ENCODE peak calls at places on chromosomes 12 and 14, in five cellular contexts. One of them, this sample, is unnamed.
A peak's percentile ranks its signal among the peaks of the same experiment; 100 is the strongest.

GRCh38 chr12:47755655-47756562 is 2.8 kb downstream of the RAPGEF3 start:
- DNase-seq in HepG2: no peak
- DNase-seq in A549: no peak
- DNase-seq in GM12878: peak; percentile 75
- DNase-seq in IMR-90: no peak
- DNase-seq in this sample: no peak

GRCh38 chr12:27291862-27292261 is 40.8 kb upstream of the BMAL2 start:
- DNase-seq in IMR-90: no peak
- DNase-seq in HepG2: peak; percentile 27
- DNase-seq in GM12878: no peak
- DNase-seq in A549: no peak
- DNase-seq in this sample: no peak

GRCh38 chr12:57010627-57011224 is 4.4 kb upstream of the ZBTB39 start:
- DNase-seq in GM12878: no peak
- DNase-seq in HepG2: no peak
- DNase-seq in IMR-90: no peak
- DNase-seq in A549: no peak
- DNase-seq in this sample: no peak

GRCh38 chr14:51430600-51430999 is 190.6 kb downstream of the TMX1 start:
- DNase-seq in HepG2: peak; percentile 10
- DNase-seq in A549: no peak
- DNase-seq in GM12878: no peak
- DNase-seq in IMR-90: no peak
- DNase-seq in this sample: no peak

GRCh38 chr12:65756956-65757511 is 67.2 kb upstream of the HMGA2 start:
- DNase-seq in A549: no peak
- DNase-seq in IMR-90: peak; percentile 16
- DNase-seq in HepG2: no peak
- DNase-seq in GM12878: peak; percentile 87
- DNase-seq in this sample: no peak

GRCh38 chr14:99663716-99664635 is 19.0 kb downstream of the HHIPL1 start:
- DNase-seq in HepG2: no peak
- DNase-seq in IMR-90: no peak
- DNase-seq in A549: no peak
- DNase-seq in GM12878: no peak
- DNase-seq in this sample: no peak

GRCh38 chr12:98653866-98654493 is 8.9 kb downstream of the APAF1 start:
- DNase-seq in A549: peak; percentile 33
- DNase-seq in GM12878: no peak
- DNase-seq in HepG2: peak; percentile 68
- DNase-seq in IMR-90: peak; percentile 70
- DNase-seq in this sample: peak; percentile 61

GRCh38 chr12:109202770-109203169 is 86.4 kb downstream of the ACACB start:
- DNase-seq in IMR-90: no peak
- DNase-seq in GM12878: no peak
- DNase-seq in A549: no peak
- DNase-seq in HepG2: no peak
- DNase-seq in this sample: no peak

GRCh38 chr12:66129934-66130266 is 650 bp downstream of the LLPH start:
- DNase-seq in GM12878: no peak
- DNase-seq in IMR-90: no peak
- DNase-seq in A549: peak; percentile 20
- DNase-seq in HepG2: no peak
- DNase-seq in this sample: peak; percentile 20

GRCh38 chr12:18108611-18109010 is 18.6 kb upstream of the RERGL start:
- DNase-seq in IMR-90: no peak
- DNase-seq in HepG2: peak; percentile 7
- DNase-seq in A549: no peak
- DNase-seq in GM12878: no peak
- DNase-seq in this sample: no peak

GRCh38 chr14:101719708-101720107 is 41.8 kb upstream of the PPP2R5C start:
- DNase-seq in GM12878: no peak
- DNase-seq in HepG2: peak; percentile 33
- DNase-seq in A549: no peak
- DNase-seq in IMR-90: no peak
- DNase-seq in this sample: no peak

GRCh38 chr14:90295870-90296516 is 35.7 kb downstream of the NRDE2 start:
- DNase-seq in GM12878: no peak
- DNase-seq in A549: no peak
- DNase-seq in IMR-90: peak; percentile 67
- DNase-seq in HepG2: no peak
- DNase-seq in this sample: no peak

GRCh38 chr14:85528882-85529585 is 910 bp upstream of the FLRT2 start:
- DNase-seq in A549: no peak
- DNase-seq in IMR-90: peak; percentile 72
- DNase-seq in GM12878: no peak
- DNase-seq in HepG2: no peak
- DNase-seq in this sample: no peak

GRCh38 chr12:3553681-3554546 is 62.9 kb downstream of the PRMT8 start:
- DNase-seq in GM12878: no peak
- DNase-seq in A549: no peak
- DNase-seq in HepG2: no peak
- DNase-seq in IMR-90: no peak
- DNase-seq in this sample: peak; percentile 27

GRCh38 chr12:41604830-41605229 is 416.7 kb downstream of the PDZRN4 start:
- DNase-seq in HepG2: no peak
- DNase-seq in GM12878: no peak
- DNase-seq in A549: no peak
- DNase-seq in IMR-90: no peak
- DNase-seq in this sample: no peak

GRCh38 chr12:119208626-119209061 is 29.9 kb downstream of the HSPB8 start:
- DNase-seq in IMR-90: peak; percentile 38
- DNase-seq in HepG2: peak; percentile 33
- DNase-seq in GM12878: no peak
- DNase-seq in A549: no peak
- DNase-seq in this sample: no peak

GRCh38 chr12:89355243-89356068 is 3.2 kb upstream of the DUSP6 start:
- DNase-seq in A549: peak; percentile 40
- DNase-seq in GM12878: no peak
- DNase-seq in HepG2: peak; percentile 65
- DNase-seq in IMR-90: no peak
- DNase-seq in this sample: peak; percentile 58

GRCh38 chr12:27013606-27014084 is 539 bp downstream of the TM7SF3 start:
- DNase-seq in HepG2: no peak
- DNase-seq in IMR-90: peak; percentile 47
- DNase-seq in A549: peak; percentile 27
- DNase-seq in GM12878: no peak
- DNase-seq in this sample: no peak

GRCh38 chr12:52383331-52383730 is 2.1 kb downstream of the KRT84 start:
- DNase-seq in GM12878: no peak
- DNase-seq in IMR-90: no peak
- DNase-seq in A549: no peak
- DNase-seq in HepG2: no peak
- DNase-seq in this sample: no peak

GRCh38 chr12:10701226-10701681 is 21.9 kb downstream of the YBX3 start:
- DNase-seq in IMR-90: no peak
- DNase-seq in HepG2: no peak
- DNase-seq in GM12878: no peak
- DNase-seq in A549: no peak
- DNase-seq in this sample: no peak

GRCh38 chr12:449203-449602 is 10.5 kb upstream of the B4GALNT3 start:
- DNase-seq in GM12878: no peak
- DNase-seq in A549: no peak
- DNase-seq in IMR-90: no peak
- DNase-seq in HepG2: no peak
- DNase-seq in this sample: no peak

GRCh38 chr12:58341791-58342190 is 400.4 kb downstream of the ATP23 start:
- DNase-seq in GM12878: no peak
- DNase-seq in IMR-90: peak; percentile 93
- DNase-seq in A549: no peak
- DNase-seq in HepG2: no peak
- DNase-seq in this sample: no peak

GRCh38 chr14:56235388-56235787 is 117.2 kb downstream of the PELI2 start:
- DNase-seq in A549: no peak
- DNase-seq in HepG2: no peak
- DNase-seq in GM12878: no peak
- DNase-seq in IMR-90: no peak
- DNase-seq in this sample: no peak

GRCh38 chr14:103702095-103702494 is 13.2 kb downstream of the XRCC3 start:
- DNase-seq in IMR-90: no peak
- DNase-seq in GM12878: no peak
- DNase-seq in A549: no peak
- DNase-seq in HepG2: no peak
- DNase-seq in this sample: no peak

GRCh38 chr12:46887870-46888269 is 62.1 kb upstream of the SLC38A4 start:
- DNase-seq in IMR-90: no peak
- DNase-seq in GM12878: no peak
- DNase-seq in A549: no peak
- DNase-seq in HepG2: no peak
- DNase-seq in this sample: no peak

GRCh38 chr12:124410354-124411175 is 115.7 kb downstream of the RFLNA start:
- DNase-seq in IMR-90: peak; percentile 41
- DNase-seq in GM12878: no peak
- DNase-seq in A549: no peak
- DNase-seq in HepG2: no peak
- DNase-seq in this sample: peak; percentile 79

GRCh38 chr14:104364830-104365229 is 214.7 kb upstream of the C14orf180 start:
- DNase-seq in GM12878: no peak
- DNase-seq in A549: no peak
- DNase-seq in HepG2: no peak
- DNase-seq in IMR-90: no peak
- DNase-seq in this sample: no peak

GRCh38 chr14:77804592-77804991 is 4.7 kb downstream of the ADCK1 start:
- DNase-seq in HepG2: peak; percentile 27
- DNase-seq in A549: peak; percentile 19
- DNase-seq in IMR-90: no peak
- DNase-seq in GM12878: no peak
- DNase-seq in this sample: no peak
- TF ChIP-seq SMC3 in HepG2: no peak
- TF ChIP-seq SMC3 in A549: no peak
- TF ChIP-seq SMC3 in IMR-90: no peak
- TF ChIP-seq SMC3 in GM12878: no peak
- TF ChIP-seq SMC3 in this sample: no peak

GRCh38 chr12:110279561-110279960 is 1.5 kb upstream of the ATP2A2 start:
- DNase-seq in A549: no peak
- DNase-seq in IMR-90: no peak
- DNase-seq in GM12878: no peak
- DNase-seq in HepG2: no peak
- DNase-seq in this sample: no peak

GRCh38 chr12:110281549-110282342 is 699 bp downstream of the ATP2A2 start:
- DNase-seq in A549: peak; percentile 54
- DNase-seq in GM12878: no peak
- DNase-seq in IMR-90: peak; percentile 55
- DNase-seq in HepG2: no peak
- DNase-seq in this sample: peak; percentile 92

GRCh38 chr12:110280784-110281548 is at the start of gene ATP2A2:
- DNase-seq in A549: peak; percentile 85
- DNase-seq in GM12878: peak; percentile 30
- DNase-seq in HepG2: peak; percentile 73
- DNase-seq in IMR-90: peak; percentile 85
- DNase-seq in this sample: peak; percentile 98

GRCh38 chr12:110278137-110278536 is 2.9 kb upstream of the ATP2A2 start:
- DNase-seq in A549: no peak
- DNase-seq in IMR-90: no peak
- DNase-seq in HepG2: no peak
- DNase-seq in GM12878: no peak
- DNase-seq in this sample: no peak

GRCh38 chr12:110279976-110280783 is 867 bp upstream of the ATP2A2 start:
- DNase-seq in GM12878: no peak
- DNase-seq in IMR-90: peak; percentile 33
- DNase-seq in HepG2: no peak
- DNase-seq in A549: peak; percentile 72
- DNase-seq in this sample: peak; percentile 76
- TF ChIP-seq SMC3 in GM12878: no peak
- TF ChIP-seq SMC3 in IMR-90: no peak
- TF ChIP-seq SMC3 in HepG2: no peak
- TF ChIP-seq SMC3 in A549: no peak
- TF ChIP-seq SMC3 in this sample: no peak

GRCh38 chr12:113030875-113031525 is 25.5 kb upstream of the DTX1 start:
- DNase-seq in A549: peak; percentile 72
- DNase-seq in IMR-90: peak; percentile 52
- DNase-seq in HepG2: peak; percentile 45
- DNase-seq in GM12878: no peak
- DNase-seq in this sample: peak; percentile 71
- TF ChIP-seq SMC3 in A549: peak; percentile 86
- TF ChIP-seq SMC3 in IMR-90: peak; percentile 62
- TF ChIP-seq SMC3 in HepG2: peak; percentile 71
- TF ChIP-seq SMC3 in GM12878: peak; percentile 89
- TF ChIP-seq SMC3 in this sample: peak; percentile 80

GRCh38 chr12:107822356-107822755 is 47.9 kb downstream of the ASCL4 start:
- DNase-seq in HepG2: no peak
- DNase-seq in IMR-90: no peak
- DNase-seq in A549: no peak
- DNase-seq in GM12878: no peak
- DNase-seq in this sample: no peak
- TF ChIP-seq SMC3 in HepG2: no peak
- TF ChIP-seq SMC3 in IMR-90: no peak
- TF ChIP-seq SMC3 in A549: no peak
- TF ChIP-seq SMC3 in GM12878: no peak
- TF ChIP-seq SMC3 in this sample: no peak

GRCh38 chr14:57656853-57657252 is 163.2 kb upstream of the CCDC198 start:
- DNase-seq in A549: no peak
- DNase-seq in IMR-90: no peak
- DNase-seq in GM12878: no peak
- DNase-seq in HepG2: no peak
- DNase-seq in this sample: no peak

GRCh38 chr14:57657487-57657886 is 163.8 kb upstream of the CCDC198 start:
- DNase-seq in IMR-90: peak; percentile 16
- DNase-seq in A549: no peak
- DNase-seq in HepG2: no peak
- DNase-seq in GM12878: no peak
- DNase-seq in this sample: no peak
- TF ChIP-seq SMC3 in IMR-90: no peak
- TF ChIP-seq SMC3 in A549: no peak
- TF ChIP-seq SMC3 in HepG2: no peak
- TF ChIP-seq SMC3 in GM12878: no peak
- TF ChIP-seq SMC3 in this sample: no peak

This sample was measured in SK-N-SH.